ENCODE peak calls at places on chromosomes 2 and 18, in eight cellular contexts. One of them, this sample, is unnamed.

GRCh38 chr2:239540174-239540573 is 139.4 kb upstream of the HDAC4 start:
- DNase-seq in thyroid gland: no peak
- DNase-seq in heart right ventricle: peak
- DNase-seq in cardiac muscle cell: no peak
- DNase-seq in NB4: no peak
- DNase-seq in IMR-90: no peak
- DNase-seq in hepatocyte: no peak
- DNase-seq in upper lobe of right lung: peak
- DNase-seq in this sample: no peak

GRCh38 chr2:190863946-190864345 is 16.7 kb upstream of the GLS start:
- DNase-seq in heart right ventricle: peak
- DNase-seq in cardiac muscle cell: no peak
- DNase-seq in IMR-90: no peak
- DNase-seq in NB4: no peak
- DNase-seq in hepatocyte: peak
- DNase-seq in thyroid gland: peak
- DNase-seq in upper lobe of right lung: no peak
- DNase-seq in this sample: no peak

GRCh38 chr2:215364157-215365155 is 52.6 kb downstream of the ATIC start:
- DNase-seq in heart right ventricle: no peak
- DNase-seq in hepatocyte: no peak
- DNase-seq in NB4: no peak
- DNase-seq in IMR-90: peak
- DNase-seq in upper lobe of right lung: no peak
- DNase-seq in cardiac muscle cell: peak
- DNase-seq in thyroid gland: no peak
- DNase-seq in this sample: no peak

GRCh38 chr18:61589724-61590065 is 256.5 kb downstream of the CDH20 start:
- DNase-seq in IMR-90: peak
- DNase-seq in hepatocyte: peak
- DNase-seq in cardiac muscle cell: peak
- DNase-seq in upper lobe of right lung: no peak
- DNase-seq in thyroid gland: no peak
- DNase-seq in NB4: no peak
- DNase-seq in heart right ventricle: no peak
- DNase-seq in this sample: peak

GRCh38 chr2:240568678-240569522 is 616 bp downstream of the RNPEPL1 start:
- DNase-seq in NB4: peak
- DNase-seq in hepatocyte: peak
- DNase-seq in upper lobe of right lung: peak
- DNase-seq in cardiac muscle cell: peak
- DNase-seq in heart right ventricle: peak
- DNase-seq in IMR-90: peak
- DNase-seq in thyroid gland: peak
- DNase-seq in this sample: peak

GRCh38 chr2:110903548-110903947 is 171.2 kb downstream of the ACOXL start:
- DNase-seq in upper lobe of right lung: no peak
- DNase-seq in NB4: no peak
- DNase-seq in IMR-90: no peak
- DNase-seq in hepatocyte: peak
- DNase-seq in thyroid gland: no peak
- DNase-seq in cardiac muscle cell: no peak
- DNase-seq in heart right ventricle: no peak
- DNase-seq in this sample: no peak

GRCh38 chr2:210606001-210606400 is 49.6 kb downstream of the CPS1 start:
- DNase-seq in hepatocyte: no peak
- DNase-seq in NB4: no peak
- DNase-seq in cardiac muscle cell: no peak
- DNase-seq in IMR-90: peak
- DNase-seq in upper lobe of right lung: no peak
- DNase-seq in thyroid gland: no peak
- DNase-seq in heart right ventricle: no peak
- DNase-seq in this sample: no peak

GRCh38 chr18:67381608-67382150 is 134.8 kb downstream of the DSEL start:
- DNase-seq in thyroid gland: no peak
- DNase-seq in upper lobe of right lung: no peak
- DNase-seq in heart right ventricle: no peak
- DNase-seq in cardiac muscle cell: no peak
- DNase-seq in IMR-90: no peak
- DNase-seq in hepatocyte: no peak
- DNase-seq in NB4: no peak
- DNase-seq in this sample: no peak

GRCh38 chr2:174750923-174751441 is 13.3 kb downstream of the CHRNA1 start:
- DNase-seq in upper lobe of right lung: no peak
- DNase-seq in NB4: no peak
- DNase-seq in IMR-90: no peak
- DNase-seq in cardiac muscle cell: no peak
- DNase-seq in thyroid gland: no peak
- DNase-seq in heart right ventricle: no peak
- DNase-seq in hepatocyte: no peak
- DNase-seq in this sample: no peak

GRCh38 chr18:7349181-7349837 is 118.4 kb downstream of the LRRC30 start:
- DNase-seq in heart right ventricle: no peak
- DNase-seq in IMR-90: no peak
- DNase-seq in hepatocyte: no peak
- DNase-seq in NB4: peak
- DNase-seq in cardiac muscle cell: no peak
- DNase-seq in thyroid gland: no peak
- DNase-seq in upper lobe of right lung: no peak
- DNase-seq in this sample: no peak

GRCh38 chr2:16661536-16661935 is 4.1 kb downstream of the CYRIA start:
- DNase-seq in heart right ventricle: no peak
- DNase-seq in thyroid gland: peak
- DNase-seq in hepatocyte: no peak
- DNase-seq in IMR-90: no peak
- DNase-seq in cardiac muscle cell: no peak
- DNase-seq in NB4: no peak
- DNase-seq in upper lobe of right lung: no peak
- DNase-seq in this sample: no peak

GRCh38 chr2:16661936-16662335 is 3.7 kb downstream of the CYRIA start:
- DNase-seq in upper lobe of right lung: no peak
- DNase-seq in heart right ventricle: no peak
- DNase-seq in NB4: no peak
- DNase-seq in hepatocyte: no peak
- DNase-seq in thyroid gland: no peak
- DNase-seq in cardiac muscle cell: no peak
- DNase-seq in IMR-90: no peak
- DNase-seq in this sample: no peak

GRCh38 chr2:16663121-16663905 is 2.3 kb downstream of the CYRIA start:
- DNase-seq in cardiac muscle cell: no peak
- DNase-seq in upper lobe of right lung: no peak
- DNase-seq in hepatocyte: no peak
- DNase-seq in NB4: peak
- DNase-seq in heart right ventricle: no peak
- DNase-seq in IMR-90: no peak
- DNase-seq in thyroid gland: peak
- DNase-seq in this sample: no peak

GRCh38 chr2:16664052-16664731 is 1.4 kb downstream of the CYRIA start:
- DNase-seq in thyroid gland: peak
- DNase-seq in heart right ventricle: peak
- DNase-seq in cardiac muscle cell: peak
- DNase-seq in NB4: peak
- DNase-seq in hepatocyte: peak
- DNase-seq in upper lobe of right lung: no peak
- DNase-seq in IMR-90: peak
- DNase-seq in this sample: peak

GRCh38 chr2:16662440-16662839 is 3.2 kb downstream of the CYRIA start:
- DNase-seq in IMR-90: peak
- DNase-seq in NB4: no peak
- DNase-seq in cardiac muscle cell: peak
- DNase-seq in thyroid gland: peak
- DNase-seq in heart right ventricle: no peak
- DNase-seq in hepatocyte: no peak
- DNase-seq in upper lobe of right lung: no peak
- DNase-seq in this sample: peak
- H3K4me3 ChIP-seq in IMR-90: no peak
- H3K4me3 ChIP-seq in NB4: no peak
- H3K4me3 ChIP-seq in cardiac muscle cell: no peak
- H3K4me3 ChIP-seq in thyroid gland: no peak
- H3K4me3 ChIP-seq in heart right ventricle: no peak
- H3K4me3 ChIP-seq in hepatocyte: no peak
- H3K4me3 ChIP-seq in upper lobe of right lung: no peak
- H3K4me3 ChIP-seq in this sample: no peak

GRCh38 chr2:218294430-218294999 is 2.2 kb upstream of the TMBIM1 start:
- DNase-seq in heart right ventricle: no peak
- DNase-seq in thyroid gland: no peak
- DNase-seq in NB4: no peak
- DNase-seq in IMR-90: no peak
- DNase-seq in hepatocyte: no peak
- DNase-seq in upper lobe of right lung: no peak
- DNase-seq in cardiac muscle cell: no peak
- DNase-seq in this sample: peak
- TF ChIP-seq CTCF in heart right ventricle: no peak
- TF ChIP-seq CTCF in thyroid gland: no peak
- TF ChIP-seq CTCF in NB4: no peak
- TF ChIP-seq CTCF in IMR-90: no peak
- TF ChIP-seq CTCF in hepatocyte: no peak
- TF ChIP-seq CTCF in upper lobe of right lung: no peak
- TF ChIP-seq CTCF in cardiac muscle cell: no peak
- TF ChIP-seq CTCF in this sample: no peak

DNA sequence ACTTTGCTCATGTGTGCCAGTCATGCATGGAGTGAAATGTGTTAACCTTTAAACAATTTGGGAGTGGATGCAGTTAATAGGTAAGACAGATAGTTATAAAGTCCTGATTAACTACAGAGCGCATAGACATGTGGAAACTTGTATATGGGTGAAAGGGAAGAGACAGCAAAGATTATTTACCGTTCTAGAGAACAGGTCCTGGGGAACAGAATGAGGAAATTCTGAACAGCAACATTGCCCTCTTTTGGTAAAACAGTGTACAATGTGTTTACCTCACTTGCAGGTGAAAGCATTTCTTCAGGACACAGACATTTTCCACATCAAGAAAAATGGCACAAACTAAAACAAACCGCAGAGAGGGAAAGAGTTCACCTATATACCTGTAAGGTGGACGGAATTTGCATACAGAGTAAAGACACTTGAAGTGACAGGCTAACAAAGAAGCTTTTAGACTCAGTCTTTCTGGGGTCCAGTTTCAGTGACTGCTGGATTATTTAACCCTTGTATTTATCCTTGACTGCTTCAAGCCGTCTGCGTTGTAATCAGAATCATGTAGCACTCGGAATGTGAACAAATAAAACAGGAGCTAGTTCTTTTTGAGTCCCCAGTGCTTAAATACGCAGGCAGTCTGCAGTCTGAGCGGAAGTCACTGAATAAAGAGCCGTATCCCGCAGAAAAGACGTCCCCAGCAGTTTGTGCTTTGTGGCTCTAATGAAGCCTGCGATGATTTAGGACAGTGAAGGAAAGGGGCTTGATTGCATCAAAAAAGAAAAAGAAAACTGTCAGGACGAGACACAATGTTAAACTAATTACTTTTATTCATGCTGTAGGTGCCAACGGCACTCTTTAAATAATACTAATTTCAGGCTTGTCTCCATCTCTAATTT is 364.8 kb upstream of the GALNT5 start:
- DNase-seq in heart right ventricle: no peak
- DNase-seq in IMR-90: peak
- DNase-seq in hepatocyte: peak
- DNase-seq in cardiac muscle cell: peak
- DNase-seq in thyroid gland: peak
- DNase-seq in upper lobe of right lung: no peak
- DNase-seq in NB4: peak
- DNase-seq in this sample: peak
- H3K4me3 ChIP-seq in heart right ventricle: no peak
- H3K4me3 ChIP-seq in IMR-90: peak
- H3K4me3 ChIP-seq in hepatocyte: peak
- H3K4me3 ChIP-seq in cardiac muscle cell: peak
- H3K4me3 ChIP-seq in thyroid gland: peak
- H3K4me3 ChIP-seq in upper lobe of right lung: peak
- H3K4me3 ChIP-seq in NB4: no peak
- H3K4me3 ChIP-seq in this sample: peak

GRCh38 chr2:8644605-8645175 is 37.2 kb upstream of the ID2 start:
- DNase-seq in hepatocyte: no peak
- DNase-seq in thyroid gland: no peak
- DNase-seq in NB4: peak
- DNase-seq in cardiac muscle cell: peak
- DNase-seq in IMR-90: no peak
- DNase-seq in heart right ventricle: peak
- DNase-seq in upper lobe of right lung: peak
- DNase-seq in this sample: no peak
- TF ChIP-seq CTCF in hepatocyte: no peak
- TF ChIP-seq CTCF in thyroid gland: no peak
- TF ChIP-seq CTCF in NB4: peak
- TF ChIP-seq CTCF in cardiac muscle cell: peak
- TF ChIP-seq CTCF in IMR-90: no peak
- TF ChIP-seq CTCF in heart right ventricle: peak
- TF ChIP-seq CTCF in upper lobe of right lung: peak
- TF ChIP-seq CTCF in this sample: no peak